ENCODE peak calls at places on chromosome 3, in nine cellular contexts. One of them, this sample, is unnamed.

GRCh38 chr3:16147226-16147625 is 27.3 kb upstream of the GALNT15 start:
- DNase-seq in lower lobe of right lung: no peak
- DNase-seq in heart left ventricle: no peak
- DNase-seq in stomach: no peak
- DNase-seq in Peyer's patch: no peak
- DNase-seq in GM20000: peak; percentile 17
- DNase-seq in foreskin fibroblast: peak; percentile 79
- DNase-seq in fibroblast of lung: peak; percentile 48
- DNase-seq in K562: no peak
- DNase-seq in this sample: no peak

GRCh38 chr3:43699864-43700263 is 9.1 kb downstream of the ABHD5 start:
- DNase-seq in Peyer's patch: no peak
- DNase-seq in heart left ventricle: no peak
- DNase-seq in stomach: no peak
- DNase-seq in GM20000: peak; percentile 41
- DNase-seq in foreskin fibroblast: peak; percentile 35
- DNase-seq in fibroblast of lung: no peak
- DNase-seq in lower lobe of right lung: no peak
- DNase-seq in K562: peak; percentile 50
- DNase-seq in this sample: no peak

GRCh38 chr3:72338082-72338941 is 509.9 kb downstream of the SHQ1 start:
- DNase-seq in fibroblast of lung: no peak
- DNase-seq in K562: no peak
- DNase-seq in foreskin fibroblast: peak; percentile 38
- DNase-seq in Peyer's patch: no peak
- DNase-seq in stomach: no peak
- DNase-seq in lower lobe of right lung: no peak
- DNase-seq in heart left ventricle: no peak
- DNase-seq in GM20000: no peak
- DNase-seq in this sample: no peak

GRCh38 chr3:143585720-143586456 is 262.4 kb downstream of the SLC9A9 start:
- DNase-seq in fibroblast of lung: no peak
- DNase-seq in K562: no peak
- DNase-seq in Peyer's patch: no peak
- DNase-seq in foreskin fibroblast: no peak
- DNase-seq in GM20000: peak; percentile 22
- DNase-seq in stomach: no peak
- DNase-seq in lower lobe of right lung: no peak
- DNase-seq in heart left ventricle: no peak
- DNase-seq in this sample: no peak

GRCh38 chr3:129463736-129464135 is 23.7 kb downstream of the IFT122 start:
- DNase-seq in heart left ventricle: no peak
- DNase-seq in foreskin fibroblast: no peak
- DNase-seq in K562: no peak
- DNase-seq in GM20000: no peak
- DNase-seq in lower lobe of right lung: no peak
- DNase-seq in Peyer's patch: no peak
- DNase-seq in stomach: no peak
- DNase-seq in fibroblast of lung: no peak
- DNase-seq in this sample: no peak

GRCh38 chr3:72924055-72924454 is 36.2 kb downstream of the GXYLT2 start:
- DNase-seq in heart left ventricle: no peak
- DNase-seq in fibroblast of lung: no peak
- DNase-seq in stomach: no peak
- DNase-seq in Peyer's patch: no peak
- DNase-seq in K562: no peak
- DNase-seq in foreskin fibroblast: no peak
- DNase-seq in GM20000: no peak
- DNase-seq in lower lobe of right lung: no peak
- DNase-seq in this sample: no peak

GRCh38 chr3:182568206-182568605 is 225.1 kb upstream of the ATP11B start:
- DNase-seq in foreskin fibroblast: no peak
- DNase-seq in GM20000: no peak
- DNase-seq in heart left ventricle: no peak
- DNase-seq in lower lobe of right lung: no peak
- DNase-seq in fibroblast of lung: no peak
- DNase-seq in Peyer's patch: no peak
- DNase-seq in stomach: no peak
- DNase-seq in K562: no peak
- DNase-seq in this sample: no peak

GRCh38 chr3:104947946-104948345 is 418.8 kb upstream of the ALCAM start:
- DNase-seq in lower lobe of right lung: no peak
- DNase-seq in foreskin fibroblast: peak; percentile 50
- DNase-seq in stomach: no peak
- DNase-seq in GM20000: no peak
- DNase-seq in K562: no peak
- DNase-seq in Peyer's patch: no peak
- DNase-seq in fibroblast of lung: peak; percentile 58
- DNase-seq in heart left ventricle: no peak
- DNase-seq in this sample: no peak

GRCh38 chr3:45043715-45044299 is 17.7 kb downstream of the CLEC3B start:
- DNase-seq in foreskin fibroblast: peak; percentile 91
- DNase-seq in GM20000: no peak
- DNase-seq in lower lobe of right lung: no peak
- DNase-seq in Peyer's patch: no peak
- DNase-seq in stomach: no peak
- DNase-seq in K562: peak; percentile 58
- DNase-seq in fibroblast of lung: peak; percentile 93
- DNase-seq in heart left ventricle: no peak
- DNase-seq in this sample: no peak

GRCh38 chr3:59581000-59581399 is 531.2 kb upstream of the CFAP20DC start:
- DNase-seq in GM20000: no peak
- DNase-seq in fibroblast of lung: no peak
- DNase-seq in Peyer's patch: no peak
- DNase-seq in lower lobe of right lung: no peak
- DNase-seq in stomach: no peak
- DNase-seq in heart left ventricle: no peak
- DNase-seq in foreskin fibroblast: no peak
- DNase-seq in K562: no peak
- DNase-seq in this sample: no peak

GRCh38 chr3:18047052-18047451 is 304.6 kb upstream of the TBC1D5 start:
- DNase-seq in fibroblast of lung: no peak
- DNase-seq in stomach: no peak
- DNase-seq in foreskin fibroblast: peak; percentile 90
- DNase-seq in K562: no peak
- DNase-seq in GM20000: no peak
- DNase-seq in heart left ventricle: no peak
- DNase-seq in Peyer's patch: no peak
- DNase-seq in lower lobe of right lung: no peak
- DNase-seq in this sample: no peak

GRCh38 chr3:54321515-54321914 is 199.2 kb downstream of the CACNA2D3 start:
- DNase-seq in foreskin fibroblast: no peak
- DNase-seq in K562: no peak
- DNase-seq in lower lobe of right lung: no peak
- DNase-seq in Peyer's patch: no peak
- DNase-seq in fibroblast of lung: no peak
- DNase-seq in GM20000: no peak
- DNase-seq in stomach: no peak
- DNase-seq in heart left ventricle: no peak
- DNase-seq in this sample: no peak
- TF ChIP-seq CTCF in foreskin fibroblast: no peak
- TF ChIP-seq CTCF in K562: no peak
- TF ChIP-seq CTCF in lower lobe of right lung: no peak
- TF ChIP-seq CTCF in Peyer's patch: no peak
- TF ChIP-seq CTCF in fibroblast of lung: no peak
- TF ChIP-seq CTCF in GM20000: no peak
- TF ChIP-seq CTCF in stomach: no peak
- TF ChIP-seq CTCF in heart left ventricle: no peak
- TF ChIP-seq CTCF in this sample: no peak

GRCh38 chr3:62926494-62926893 is 51.3 kb upstream of the CADPS start:
- DNase-seq in K562: no peak
- DNase-seq in stomach: no peak
- DNase-seq in fibroblast of lung: no peak
- DNase-seq in heart left ventricle: no peak
- DNase-seq in foreskin fibroblast: no peak
- DNase-seq in lower lobe of right lung: no peak
- DNase-seq in Peyer's patch: no peak
- DNase-seq in GM20000: no peak
- DNase-seq in this sample: no peak
- TF ChIP-seq CTCF in K562: no peak
- TF ChIP-seq CTCF in stomach: no peak
- TF ChIP-seq CTCF in fibroblast of lung: no peak
- TF ChIP-seq CTCF in heart left ventricle: no peak
- TF ChIP-seq CTCF in foreskin fibroblast: no peak
- TF ChIP-seq CTCF in lower lobe of right lung: no peak
- TF ChIP-seq CTCF in Peyer's patch: no peak
- TF ChIP-seq CTCF in GM20000: no peak
- TF ChIP-seq CTCF in this sample: no peak

GRCh38 chr3:97971679-97972567 is at the start of gene RIOX2:
- DNase-seq in GM20000: peak; percentile 89
- DNase-seq in Peyer's patch: peak; percentile 84
- DNase-seq in heart left ventricle: peak; percentile 73
- DNase-seq in fibroblast of lung: peak; percentile 63
- DNase-seq in K562: peak; percentile 67
- DNase-seq in lower lobe of right lung: peak; percentile 91
- DNase-seq in foreskin fibroblast: peak; percentile 87
- DNase-seq in stomach: peak; percentile 78
- DNase-seq in this sample: peak; percentile 94
- TF ChIP-seq CTCF in GM20000: no peak
- TF ChIP-seq CTCF in Peyer's patch: no peak
- TF ChIP-seq CTCF in heart left ventricle: no peak
- TF ChIP-seq CTCF in fibroblast of lung: no peak
- TF ChIP-seq CTCF in K562: no peak
- TF ChIP-seq CTCF in lower lobe of right lung: peak; percentile 15
- TF ChIP-seq CTCF in foreskin fibroblast: no peak
- TF ChIP-seq CTCF in stomach: no peak
- TF ChIP-seq CTCF in this sample: peak; percentile 40

GRCh38 chr3:31610700-31611275 is 78.1 kb downstream of the STT3B start:
- DNase-seq in foreskin fibroblast: peak; percentile 74
- DNase-seq in lower lobe of right lung: no peak
- DNase-seq in heart left ventricle: no peak
- DNase-seq in fibroblast of lung: peak; percentile 67
- DNase-seq in stomach: no peak
- DNase-seq in GM20000: no peak
- DNase-seq in K562: peak; percentile 17
- DNase-seq in Peyer's patch: no peak
- DNase-seq in this sample: no peak
- TF ChIP-seq CTCF in foreskin fibroblast: peak; percentile 53
- TF ChIP-seq CTCF in lower lobe of right lung: peak; percentile 64
- TF ChIP-seq CTCF in heart left ventricle: peak; percentile 44
- TF ChIP-seq CTCF in fibroblast of lung: peak; percentile 40
- TF ChIP-seq CTCF in stomach: no peak
- TF ChIP-seq CTCF in GM20000: peak; percentile 16
- TF ChIP-seq CTCF in K562: no peak
- TF ChIP-seq CTCF in Peyer's patch: peak; percentile 75
- TF ChIP-seq CTCF in this sample: peak; percentile 92

GRCh38 chr3:154314152-154314551 is 10.1 kb downstream of the DHX36 start:
- DNase-seq in GM20000: no peak
- DNase-seq in fibroblast of lung: no peak
- DNase-seq in K562: no peak
- DNase-seq in lower lobe of right lung: no peak
- DNase-seq in foreskin fibroblast: no peak
- DNase-seq in Peyer's patch: no peak
- DNase-seq in heart left ventricle: no peak
- DNase-seq in stomach: no peak
- DNase-seq in this sample: no peak
- TF ChIP-seq CTCF in GM20000: no peak
- TF ChIP-seq CTCF in fibroblast of lung: no peak
- TF ChIP-seq CTCF in K562: no peak
- TF ChIP-seq CTCF in lower lobe of right lung: no peak
- TF ChIP-seq CTCF in foreskin fibroblast: no peak
- TF ChIP-seq CTCF in Peyer's patch: no peak
- TF ChIP-seq CTCF in heart left ventricle: no peak
- TF ChIP-seq CTCF in stomach: no peak
- TF ChIP-seq CTCF in this sample: peak; percentile 13

DNA sequence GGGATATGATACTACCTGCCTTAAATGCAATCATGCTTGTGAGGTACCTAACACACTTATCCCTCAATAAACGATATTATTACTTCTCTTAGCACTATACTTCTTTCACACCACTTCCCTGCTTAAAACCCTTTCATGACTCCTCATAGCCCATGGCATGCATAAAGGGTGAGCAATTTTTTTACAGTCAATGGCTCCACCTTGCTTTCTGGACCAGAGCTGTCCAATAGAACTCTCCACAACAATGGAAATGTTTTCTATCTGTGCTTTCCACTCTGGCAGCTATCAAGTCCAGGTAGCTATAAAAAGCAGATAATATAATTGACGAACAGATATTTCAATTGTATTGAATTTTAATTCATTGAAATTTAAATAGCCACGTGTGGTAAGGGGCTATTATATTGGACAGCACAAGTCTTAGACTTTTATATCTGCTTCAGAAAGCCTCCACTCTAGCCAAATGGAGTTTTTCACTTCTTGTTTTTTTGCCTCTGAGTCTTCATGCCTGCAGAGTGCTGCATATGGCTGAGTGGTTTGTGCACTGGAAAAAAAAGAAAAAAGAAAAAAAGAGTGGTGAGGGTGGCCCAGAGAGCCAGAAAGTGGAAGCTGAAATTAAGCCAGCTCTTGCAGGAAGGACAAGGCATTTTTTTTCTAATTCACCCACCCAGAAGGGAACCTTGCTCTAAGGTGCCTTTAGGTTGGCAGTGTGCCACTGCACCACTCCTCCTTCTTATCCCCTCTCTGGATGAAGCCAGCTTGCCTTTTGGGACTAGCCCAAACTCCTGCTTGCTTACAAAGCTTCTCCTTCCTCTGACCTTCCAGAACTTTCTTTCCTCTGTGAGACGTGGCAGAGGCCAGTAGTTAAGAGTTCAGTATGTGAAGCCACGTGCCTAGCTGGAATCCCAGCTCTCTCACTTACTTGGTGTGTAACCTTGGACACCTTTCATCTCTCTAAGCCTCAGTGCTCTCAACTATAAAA is 239.0 kb upstream of the LRTM1 start:
- DNase-seq in K562: no peak
- DNase-seq in foreskin fibroblast: peak; percentile 63
- DNase-seq in lower lobe of right lung: no peak
- DNase-seq in heart left ventricle: no peak
- DNase-seq in stomach: peak; percentile 61
- DNase-seq in fibroblast of lung: no peak
- DNase-seq in Peyer's patch: no peak
- DNase-seq in GM20000: no peak
- DNase-seq in this sample: no peak
- TF ChIP-seq CTCF in K562: no peak
- TF ChIP-seq CTCF in foreskin fibroblast: no peak
- TF ChIP-seq CTCF in lower lobe of right lung: no peak
- TF ChIP-seq CTCF in heart left ventricle: no peak
- TF ChIP-seq CTCF in stomach: no peak
- TF ChIP-seq CTCF in fibroblast of lung: no peak
- TF ChIP-seq CTCF in Peyer's patch: no peak
- TF ChIP-seq CTCF in GM20000: no peak
- TF ChIP-seq CTCF in this sample: peak; percentile 49